ENCODE peak calls at places on chromosomes 4 and X, in ten cellular contexts. L is foreskin fibroblast; A is K562; B is fibroblast of lung; O is BJ; S is GM23338; G is cardiac muscle cell; Y is type B pancreatic cell; J is CD8-positive, alpha-beta T cell; N is endodermal cell. Q is an unnamed sample.

GRCh38 chrX:129741880-129742758 is 3.3 kb downstream of the XPNPEP2 start:
- DNase-seq in O (no peak), Y (no peak), B (no peak), J (no peak), N (peak), A (peak), G (peak), L (no peak), S (peak), Q (no peak)

GRCh38 chr4:153901220-153901619 is 112.3 kb upstream of the SFRP2 start:
- DNase-seq in B (no peak), Y (no peak), N (no peak), O (no peak), S (no peak), J (no peak), G (no peak), L (no peak), A (no peak), Q (no peak)

GRCh38 chrX:152926279-152926678 is 28.4 kb downstream of the ZNF185 start:
- DNase-seq in L (peak), A (peak), G (no peak), B (peak), O (no peak), N (peak), Y (no peak), J (peak), S (peak), Q (peak)

GRCh38 chr4:133618963-133619362 is 469.9 kb downstream of the PCDH10 start:
- DNase-seq in B (no peak), G (no peak), J (no peak), N (no peak), A (peak), S (no peak), Y (no peak), L (no peak), O (no peak), Q (no peak)

GRCh38 chr4:20403317-20403716 is 151.6 kb downstream of the SLIT2 start:
- DNase-seq in B (no peak), G (no peak), S (no peak), N (no peak), J (no peak), L (no peak), O (no peak), A (no peak), Y (no peak), Q (no peak)

GRCh38 chr4:70788733-70789132 is 51.0 kb downstream of the GRSF1 start:
- DNase-seq in J (no peak), N (no peak), O (no peak), B (no peak), A (no peak), L (no peak), G (no peak), Y (no peak), S (no peak), Q (no peak)

GRCh38 chr4:182578402-182578801 is 335.2 kb downstream of the TENM3 start:
- DNase-seq in S (peak), O (peak), N (no peak), Y (no peak), L (peak), J (no peak), G (peak), B (peak), A (no peak), Q (no peak)

GRCh38 chr4:128427832-128428366 is 140.3 kb upstream of the PGRMC2 start:
- DNase-seq in O (peak), G (no peak), Y (no peak), B (peak), S (peak), L (peak), J (no peak), A (peak), N (peak), Q (peak)

GRCh38 chr4:73593631-73594241 is 26.5 kb downstream of the RASSF6 start:
- DNase-seq in Y (no peak), B (peak), N (no peak), G (peak), J (no peak), S (peak), L (peak), O (no peak), A (no peak), Q (peak)

GRCh38 chrX:11781734-11782370 is 23.8 kb downstream of the MSL3 start:
- DNase-seq in Y (no peak), B (no peak), S (no peak), A (no peak), N (no peak), G (no peak), O (no peak), J (no peak), L (no peak), Q (no peak)

GRCh38 chr4:119653990-119654389 is 25.4 kb upstream of the PDE5A start:
- DNase-seq in G (no peak), N (no peak), Y (no peak), S (no peak), O (no peak), L (no peak), J (no peak), B (no peak), A (no peak), Q (no peak)

GRCh38 chr4:19748911-19749473 is 502.7 kb upstream of the SLIT2 start:
- DNase-seq in Y (no peak), G (no peak), O (peak), J (no peak), N (no peak), S (no peak), L (peak), B (no peak), A (no peak), Q (no peak)

GRCh38 chrX:46461653-46462191 is 83.5 kb downstream of the ZNF674 start:
- DNase-seq in Y (no peak), S (no peak), B (no peak), J (no peak), G (no peak), O (no peak), A (no peak), L (no peak), N (no peak), Q (no peak)

GRCh38 chrX:149948001-149948400 is 9.7 kb upstream of the EOLA2 start:
- DNase-seq in Y (no peak), A (no peak), N (peak), J (no peak), S (peak), L (no peak), O (no peak), G (no peak), B (no peak), Q (no peak)

GRCh38 chr4:15653864-15654391 is 1.2 kb downstream of the FBXL5 start:
- DNase-seq in S (peak), N (no peak), A (peak), B (peak), Y (no peak), O (no peak), J (no peak), L (peak), G (peak), Q (no peak)

GRCh38 chrX:139889760-139890159 is 43.1 kb downstream of the ATP11C start:
- DNase-seq in N (no peak), G (no peak), J (no peak), S (no peak), Y (no peak), A (no peak), B (peak), L (peak), O (no peak), Q (no peak)

GRCh38 chr4:56790566-56791175 is 30.8 kb downstream of the SPINK2 start:
- DNase-seq in L (peak), Y (no peak), B (peak), G (no peak), O (no peak), N (no peak), S (no peak), A (no peak), J (no peak), Q (no peak)

GRCh38 chr4:40199999-40200880 is 3.4 kb downstream of the RHOH start:
- DNase-seq in O (no peak), A (no peak), L (no peak), S (no peak), Y (no peak), G (no peak), J (no peak), B (no peak), N (no peak), Q (no peak)

GRCh38 chr4:86043755-86044592 is 315.9 kb downstream of the MAPK10 start:
- DNase-seq in O (no peak), G (peak), L (peak), S (peak), N (peak), A (peak), J (no peak), B (peak), Y (no peak), Q (peak)

GRCh38 chrX:107747596-107748161 is 27.9 kb downstream of the TSC22D3 start:
- DNase-seq in N (no peak), O (no peak), B (peak), G (peak), Y (no peak), A (no peak), J (no peak), S (no peak), L (peak), Q (no peak)

GRCh38 chr4:62460329-62460728 is 1260.2 kb downstream of the ADGRL3 start:
- DNase-seq in S (no peak), G (no peak), O (no peak), A (no peak), Y (no peak), B (no peak), L (no peak), N (no peak), J (no peak), Q (no peak)

GRCh38 chr4:19729873-19730735 is 521.6 kb upstream of the SLIT2 start:
- DNase-seq in Y (no peak), J (no peak), G (no peak), N (no peak), O (no peak), A (no peak), L (no peak), S (no peak), B (peak), Q (no peak)

GRCh38 chr4:72505314-72505744 is 63.7 kb downstream of the ADAMTS3 start:
- DNase-seq in L (peak), A (peak), B (peak), Y (no peak), O (no peak), G (peak), J (no peak), N (peak), S (peak), Q (peak)

GRCh38 chr4:6907658-6908191 is 1.9 kb upstream of the TBC1D14 start:
- DNase-seq in O (no peak), N (peak), G (peak), B (peak), A (no peak), L (peak), S (peak), Y (no peak), J (no peak), Q (peak)

GRCh38 chr4:6909970-6910339 is 329 bp downstream of the TBC1D14 start:
- DNase-seq in G (peak), O (no peak), B (no peak), J (no peak), N (peak), L (peak), Y (no peak), A (no peak), S (peak), Q (peak)

GRCh38 chr4:6908397-6909112 is 1.1 kb upstream of the TBC1D14 start:
- DNase-seq in J (no peak), N (no peak), A (no peak), L (no peak), B (no peak), G (peak), Y (no peak), O (no peak), S (no peak), Q (no peak)

GRCh38 chr4:6910340-6910959 is 824 bp downstream of the TBC1D14 start:
- DNase-seq in L (peak), Y (no peak), S (peak), O (no peak), A (peak), G (no peak), N (peak), B (no peak), J (no peak), Q (no peak)

GRCh38 chr4:6909113-6909969 is at the start of gene TBC1D14:
- DNase-seq in Y (peak), J (peak), G (peak), N (peak), B (peak), A (peak), L (peak), O (no peak), S (peak), Q (peak)
- TF ChIP-seq CTCF in Y (peak), J (no peak), G (peak), N (peak), B (peak), A (peak), L (no peak), O (peak), S (peak), Q (peak)

GRCh38 chr4:2418652-2419571 is at the start of gene CFAP99:
- DNase-seq in S (peak), G (peak), O (peak), N (peak), B (peak), A (peak), J (peak), Y (peak), L (peak), Q (peak)
- TF ChIP-seq CTCF in S (peak), G (no peak), O (peak), N (no peak), B (no peak), A (peak), J (peak), Y (peak), L (no peak), Q (no peak)

DNA sequence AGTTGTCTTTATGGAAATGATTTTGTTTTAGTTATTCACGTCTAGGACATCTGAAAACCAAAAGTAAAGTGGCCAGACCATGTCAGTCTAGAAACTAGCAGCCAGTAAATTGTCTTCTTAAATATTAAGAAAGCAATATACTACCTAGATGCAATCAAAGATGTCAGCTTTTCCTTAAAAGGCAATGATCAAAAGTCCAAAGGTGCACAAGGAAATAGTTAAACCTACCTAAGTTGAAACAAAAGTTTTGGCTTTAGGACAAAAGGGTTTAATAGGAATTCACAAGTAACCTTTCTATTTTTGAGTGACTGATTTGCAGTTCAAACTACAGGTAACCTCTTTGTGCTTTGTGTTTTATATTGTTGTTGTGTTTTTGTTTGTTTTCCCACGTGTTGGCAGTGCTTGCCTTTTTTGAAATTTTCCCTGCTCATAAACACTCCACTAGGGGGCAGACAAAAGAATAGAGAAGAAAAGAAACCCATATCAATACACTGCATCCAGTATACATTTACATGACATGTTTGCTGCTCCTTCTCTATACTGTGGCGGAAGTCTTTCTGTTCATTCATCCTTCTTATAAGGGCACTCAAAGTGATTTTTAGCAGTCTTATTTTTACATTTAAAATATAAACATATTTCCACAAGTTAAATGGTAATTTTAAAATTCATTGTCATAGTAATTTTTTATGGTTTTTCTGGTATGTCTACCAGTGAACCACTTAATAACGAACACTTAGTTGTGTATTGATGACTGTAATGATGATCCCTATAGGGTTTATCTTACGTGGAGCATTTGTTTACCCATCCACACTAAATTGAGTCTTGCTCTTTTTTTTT is 62.7 kb downstream of the GAB1 start:
- DNase-seq in G (peak), Y (no peak), A (peak), N (no peak), J (no peak), S (peak), L (peak), O (no peak), B (peak), Q (no peak)
- TF ChIP-seq CTCF in G (peak), Y (peak), A (peak), N (peak), J (peak), S (peak), L (peak), O (peak), B (peak), Q (peak)

GRCh38 chrX:21837056-21837455 is 2.4 kb upstream of the MBTPS2 start:
- DNase-seq in J (no peak), G (no peak), L (peak), B (no peak), A (no peak), S (no peak), Y (no peak), O (no peak), N (no peak), Q (no peak)
- TF ChIP-seq CTCF in J (no peak), G (no peak), L (no peak), B (no peak), A (no peak), S (peak), Y (no peak), O (no peak), N (peak), Q (no peak)

DNA sequence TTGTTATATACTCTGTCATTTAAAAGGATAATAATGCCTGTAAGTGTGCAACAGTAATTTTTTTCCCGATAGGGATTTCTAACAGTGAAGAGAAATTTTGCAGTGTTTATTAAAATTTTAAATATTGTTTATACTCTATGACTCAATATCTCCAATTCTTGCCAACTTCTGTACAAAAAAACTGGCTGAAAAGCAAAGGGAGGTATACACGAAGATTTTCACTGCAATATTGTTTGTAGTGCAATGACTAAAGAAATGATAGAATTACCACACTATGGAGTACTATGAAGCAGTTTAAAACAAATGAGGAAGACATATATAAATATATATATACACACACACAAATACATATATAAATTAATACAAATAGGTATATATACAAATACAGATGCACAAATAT is 187.9 kb upstream of the IL15 start:
- DNase-seq in L (no peak), O (no peak), B (peak), J (no peak), N (no peak), S (no peak), Y (no peak), A (no peak), G (no peak), Q (no peak)
- TF ChIP-seq CTCF in L (no peak), O (no peak), B (no peak), J (no peak), N (no peak), S (no peak), Y (no peak), A (no peak), G (no peak), Q (no peak)

GRCh38 chr4:110492522-110492921 is 16.6 kb downstream of the ENPEP start:
- DNase-seq in A (no peak), O (no peak), N (no peak), G (no peak), Y (no peak), L (no peak), S (no peak), B (no peak), J (no peak), Q (no peak)
- TF ChIP-seq CTCF in A (no peak), O (no peak), N (no peak), G (no peak), Y (no peak), L (no peak), S (no peak), B (no peak), J (no peak), Q (no peak)

GRCh38 chr4:122914292-122914904 is 8.0 kb downstream of the NUDT6 start:
- DNase-seq in G (no peak), N (no peak), J (no peak), L (peak), Y (no peak), B (peak), A (no peak), S (peak), O (no peak), Q (no peak)
- TF ChIP-seq CTCF in G (peak), N (no peak), J (no peak), L (peak), Y (peak), B (peak), A (peak), S (peak), O (peak), Q (no peak)